ENCODE peak calls at places on chromosomes 2 and 18, in seven cellular contexts. U, V, O, P, I, E and T are unnamed samples.

GRCh38 chr2:70247364-70248144 is 874 bp downstream of the TIA1 start:
- DNase-seq in U (no peak), V (peak), O (no peak), P (no peak), I (no peak), E (peak), T (no peak)

GRCh38 chr2:66694087-66694858 is 259.3 kb downstream of the MEIS1 start:
- DNase-seq in U (no peak), V (no peak), O (no peak), P (no peak), I (no peak), E (no peak), T (no peak)

GRCh38 chr2:230925879-230926765 is 1.1 kb upstream of the GPR55 start:
- DNase-seq in U (no peak), V (no peak), O (no peak), P (peak), I (peak), E (no peak), T (no peak)

GRCh38 chr2:237581751-237582746 is 8.5 kb downstream of the RAB17 start:
- DNase-seq in U (peak), V (peak), O (peak), P (peak), I (peak), E (peak), T (peak)

GRCh38 chr18:79527656-79528055 is 131.9 kb downstream of the NFATC1 start:
- DNase-seq in U (no peak), V (no peak), O (no peak), P (peak), I (no peak), E (no peak), T (no peak)

GRCh38 chr2:156562136-156562535 is 126.0 kb downstream of the GPD2 start:
- DNase-seq in U (no peak), V (no peak), O (no peak), P (no peak), I (no peak), E (peak), T (no peak)

GRCh38 chr2:98297817-98298684 is 48.2 kb upstream of the CNGA3 start:
- DNase-seq in U (no peak), V (no peak), O (peak), P (no peak), I (no peak), E (no peak), T (no peak)

GRCh38 chr2:230134496-230135073 is 65.9 kb upstream of the SLC16A14 start:
- DNase-seq in U (peak), V (peak), O (no peak), P (no peak), I (no peak), E (no peak), T (no peak)

GRCh38 chr18:43662657-43663056 is 385.4 kb upstream of the SYT4 start:
- DNase-seq in U (peak), V (peak), O (no peak), P (no peak), I (no peak), E (peak), T (no peak)

GRCh38 chr2:2016912-2017311 is 272.6 kb upstream of the PXDN start:
- DNase-seq in U (no peak), V (no peak), O (no peak), P (no peak), I (no peak), E (no peak), T (no peak)

GRCh38 chr2:47664817-47665216 is 118.1 kb upstream of the MSH6 start:
- DNase-seq in U (no peak), V (no peak), O (no peak), P (no peak), I (peak), E (peak), T (no peak)

GRCh38 chr2:182415771-182416170 is 11.1 kb downstream of the PDE1A start:
- DNase-seq in U (no peak), V (no peak), O (no peak), P (no peak), I (no peak), E (no peak), T (no peak)

GRCh38 chr2:8677646-8678592 is 3.9 kb upstream of the ID2 start:
- DNase-seq in U (no peak), V (peak), O (peak), P (peak), I (peak), E (peak), T (peak)

GRCh38 chr2:129646107-129646506 is 333.4 kb upstream of the RAB6C start:
- DNase-seq in U (no peak), V (no peak), O (no peak), P (no peak), I (no peak), E (no peak), T (no peak)

GRCh38 chr18:2641638-2642037 is 13.9 kb upstream of the SMCHD1 start:
- DNase-seq in U (no peak), V (peak), O (no peak), P (no peak), I (no peak), E (no peak), T (peak)

GRCh38 chr2:48315847-48316194 is 214.1 kb upstream of the STON1 start:
- DNase-seq in U (no peak), V (no peak), O (peak), P (peak), I (peak), E (peak), T (no peak)

GRCh38 chr18:69817335-69817935 is 130.2 kb downstream of the CD226 start:
- DNase-seq in U (peak), V (peak), O (no peak), P (no peak), I (no peak), E (peak), T (no peak)

GRCh38 chr18:9516437-9517064 is 41.2 kb downstream of the RALBP1 start:
- DNase-seq in U (no peak), V (peak), O (peak), P (no peak), I (no peak), E (peak), T (peak)

GRCh38 chr18:8538935-8539334 is 70.3 kb upstream of the RAB12 start:
- DNase-seq in U (no peak), V (no peak), O (no peak), P (no peak), I (no peak), E (no peak), T (no peak)

GRCh38 chr18:79221136-79221535 is 151.9 kb downstream of the ATP9B start:
- DNase-seq in U (no peak), V (no peak), O (no peak), P (no peak), I (no peak), E (no peak), T (no peak)

GRCh38 chr2:17646096-17646554 is 105.6 kb downstream of the VSNL1 start:
- DNase-seq in U (peak), V (peak), O (peak), P (no peak), I (peak), E (peak), T (peak)

GRCh38 chr2:128783896-128784295 is 465.2 kb upstream of the HS6ST1 start:
- DNase-seq in U (no peak), V (no peak), O (no peak), P (no peak), I (no peak), E (no peak), T (no peak)

GRCh38 chr2:175926272-175926671 is 75.8 kb downstream of the LNPK start:
- DNase-seq in U (peak), V (peak), O (no peak), P (no peak), I (no peak), E (no peak), T (no peak)

GRCh38 chr2:32947076-32947483 is 327 bp downstream of the LTBP1 start:
- DNase-seq in U (no peak), V (no peak), O (no peak), P (no peak), I (peak), E (no peak), T (no peak)

GRCh38 chr2:128623776-128624424 is 305.2 kb upstream of the HS6ST1 start:
- DNase-seq in U (peak), V (peak), O (no peak), P (peak), I (no peak), E (peak), T (no peak)

GRCh38 chr2:45776160-45776955 is 124.9 kb downstream of the PRKCE start:
- DNase-seq in U (no peak), V (peak), O (no peak), P (no peak), I (no peak), E (no peak), T (no peak)

GRCh38 chr18:2982452-2983172 is 30.3 kb downstream of the LPIN2 start:
- DNase-seq in U (no peak), V (no peak), O (peak), P (no peak), I (peak), E (no peak), T (peak)

GRCh38 chr2:26735096-26735495 is 29.0 kb upstream of the SLC35F6 start:
- DNase-seq in U (peak), V (peak), O (no peak), P (no peak), I (no peak), E (no peak), T (no peak)

DNA sequence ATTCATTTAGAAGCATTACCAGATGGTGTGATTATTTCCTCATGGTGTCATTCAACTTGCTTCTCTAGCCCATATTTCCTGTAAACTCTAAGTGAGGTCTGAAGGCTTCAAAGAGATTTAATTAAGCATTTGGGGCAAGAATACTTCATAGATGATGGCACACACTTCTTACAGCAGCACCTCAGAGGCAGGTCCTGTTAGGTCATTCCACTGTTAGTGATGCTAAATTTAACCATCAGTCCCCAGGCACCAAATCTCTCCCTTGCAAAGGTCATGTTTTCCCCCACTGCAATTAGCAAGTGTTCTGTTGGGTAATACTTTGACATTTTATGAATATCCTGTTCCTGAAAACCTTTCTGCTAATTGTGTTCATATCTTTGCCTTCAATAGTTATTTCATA is 117.1 kb downstream of the STK39 start:
- DNase-seq in U (no peak), V (no peak), O (no peak), P (no peak), I (no peak), E (no peak), T (no peak)
- H3K4me3 ChIP-seq in U (no peak), V (no peak), O (no peak), P (no peak), I (no peak), E (no peak), T (no peak)

GRCh38 chr2:111897924-111898702 is at the start of gene MERTK:
- DNase-seq in U (no peak), V (peak), O (peak), P (peak), I (peak), E (peak), T (peak)

GRCh38 chr2:111903516-111903915 is 5.1 kb downstream of the MERTK start:
- DNase-seq in U (no peak), V (no peak), O (no peak), P (no peak), I (no peak), E (no peak), T (no peak)

GRCh38 chr2:111898703-111899514 is 502 bp downstream of the MERTK start:
- DNase-seq in U (no peak), V (no peak), O (no peak), P (peak), I (no peak), E (peak), T (peak)

GRCh38 chr2:111903930-111904439 is 5.6 kb downstream of the MERTK start:
- DNase-seq in U (no peak), V (no peak), O (no peak), P (no peak), I (no peak), E (no peak), T (no peak)

GRCh38 chr2:111900859-111901258 is 2.5 kb downstream of the MERTK start:
- DNase-seq in U (no peak), V (peak), O (peak), P (no peak), I (peak), E (peak), T (no peak)
- H3K4me3 ChIP-seq in U (no peak), V (no peak), O (peak), P (peak), I (no peak), E (peak), T (no peak)

GRCh38 chr18:4453712-4454547 is 1.2 kb downstream of the DLGAP1 start:
- DNase-seq in U (no peak), V (no peak), O (no peak), P (peak), I (no peak), E (peak), T (no peak)

GRCh38 chr18:4450065-4450676 is 4.9 kb downstream of the DLGAP1 start:
- DNase-seq in U (no peak), V (no peak), O (no peak), P (no peak), I (no peak), E (peak), T (no peak)

GRCh38 chr18:4454548-4455112 is 477 bp downstream of the DLGAP1 start:
- DNase-seq in U (no peak), V (no peak), O (no peak), P (no peak), I (no peak), E (no peak), T (no peak)

GRCh38 chr18:4455113-4455811 is at the start of gene DLGAP1:
- DNase-seq in U (no peak), V (no peak), O (peak), P (peak), I (peak), E (peak), T (peak)
- H3K4me3 ChIP-seq in U (no peak), V (no peak), O (no peak), P (peak), I (no peak), E (peak), T (no peak)

GRCh38 chr18:905948-906415 is 1.3 kb downstream of the ADCYAP1 start:
- DNase-seq in U (no peak), V (no peak), O (no peak), P (no peak), I (no peak), E (no peak), T (no peak)
- H3K4me3 ChIP-seq in U (no peak), V (no peak), O (no peak), P (no peak), I (no peak), E (no peak), T (no peak)

GRCh38 chr2:109129356-109129920 is 433 bp downstream of the SH3RF3 start:
- DNase-seq in U (no peak), V (no peak), O (no peak), P (peak), I (no peak), E (no peak), T (peak)

GRCh38 chr2:109131777-109132176 is 2.8 kb downstream of the SH3RF3 start:
- DNase-seq in U (no peak), V (no peak), O (no peak), P (no peak), I (no peak), E (no peak), T (no peak)

GRCh38 chr2:109129921-109130725 is 1.1 kb downstream of the SH3RF3 start:
- DNase-seq in U (no peak), V (peak), O (no peak), P (peak), I (peak), E (no peak), T (peak)

GRCh38 chr2:109128466-109129355 is at the start of gene SH3RF3:
- DNase-seq in U (no peak), V (peak), O (no peak), P (peak), I (peak), E (peak), T (peak)

DNA sequence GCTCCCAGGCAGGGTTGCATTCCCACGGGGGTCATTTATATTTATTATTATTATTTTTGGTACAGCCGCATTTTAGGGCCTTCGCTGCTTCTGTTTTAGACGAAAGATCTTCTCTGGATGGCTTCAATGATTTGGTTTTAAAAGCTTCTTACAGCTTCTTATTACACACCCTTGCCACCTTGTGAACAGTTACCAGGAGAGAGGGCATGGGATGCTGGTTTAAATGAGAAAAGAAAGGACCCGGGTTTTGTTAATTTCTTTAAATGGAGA is 1.7 kb downstream of the SH3RF3 start:
- DNase-seq in U (no peak), V (no peak), O (no peak), P (no peak), I (no peak), E (no peak), T (no peak)
- H3K4me3 ChIP-seq in U (peak), V (peak), O (no peak), P (peak), I (no peak), E (no peak), T (no peak)

DNA sequence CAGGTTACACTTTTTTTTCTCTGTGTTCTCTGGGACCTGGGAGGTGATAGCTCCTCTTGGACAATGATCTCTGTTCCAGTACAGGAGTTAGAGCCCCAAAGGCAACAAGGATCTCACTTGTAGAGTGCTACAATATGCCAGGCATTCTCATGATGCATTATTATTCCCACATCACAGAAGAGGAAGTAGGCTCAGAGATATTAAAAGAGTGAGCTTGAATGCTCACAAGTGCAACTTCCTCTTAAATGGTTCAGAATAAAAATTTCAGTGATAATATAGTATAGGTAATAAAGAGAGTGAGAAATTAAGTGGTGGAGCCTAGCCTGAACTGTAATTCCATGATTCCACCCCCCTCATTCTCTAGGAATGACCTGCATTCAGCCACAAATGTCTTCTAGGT is 21.4 kb downstream of the POLE4 start:
- DNase-seq in U (no peak), V (no peak), O (no peak), P (no peak), I (no peak), E (no peak), T (no peak)
- H3K4me3 ChIP-seq in U (no peak), V (no peak), O (no peak), P (no peak), I (no peak), E (no peak), T (no peak)